ENCODE peak calls at places on chromosome 10, in four cellular contexts. One of them, this sample, is unnamed.

GRCh38 chr10:43203491-43204393 is 63.1 kb downstream of the RASGEF1A start:
- DNase-seq in NCI-H1417: no peak
- DNase-seq in Peyer's patch: peak; percentile 10
- DNase-seq in choroid plexus epithelial cell: no peak
- DNase-seq in this sample: peak; percentile 43

GRCh38 chr10:8060010-8060703 is 5.7 kb downstream of the GATA3 start:
- DNase-seq in NCI-H1417: no peak
- DNase-seq in Peyer's patch: peak; percentile 59
- DNase-seq in choroid plexus epithelial cell: no peak
- DNase-seq in this sample: no peak

GRCh38 chr10:16545126-16545736 is 23.6 kb upstream of the C1QL3 start:
- DNase-seq in NCI-H1417: peak; percentile 21
- DNase-seq in Peyer's patch: no peak
- DNase-seq in choroid plexus epithelial cell: peak; percentile 73
- DNase-seq in this sample: no peak

GRCh38 chr10:73828166-73828565 is 16.8 kb upstream of the NDST2 start:
- DNase-seq in NCI-H1417: no peak
- DNase-seq in Peyer's patch: no peak
- DNase-seq in choroid plexus epithelial cell: no peak
- DNase-seq in this sample: no peak

GRCh38 chr10:45155784-45156183 is 155.1 kb downstream of the ZNF22 start:
- DNase-seq in NCI-H1417: no peak
- DNase-seq in Peyer's patch: no peak
- DNase-seq in choroid plexus epithelial cell: no peak
- DNase-seq in this sample: no peak

GRCh38 chr10:131015271-131015670 is 296.2 kb downstream of the TCERG1L start:
- DNase-seq in NCI-H1417: no peak
- DNase-seq in Peyer's patch: no peak
- DNase-seq in choroid plexus epithelial cell: no peak
- DNase-seq in this sample: no peak

GRCh38 chr10:70174058-70174741 is 3.9 kb upstream of the SAR1A start:
- DNase-seq in NCI-H1417: peak; percentile 1
- DNase-seq in Peyer's patch: peak; percentile 31
- DNase-seq in choroid plexus epithelial cell: no peak
- DNase-seq in this sample: no peak

GRCh38 chr10:11345224-11346054 is 266.0 kb downstream of the USP6NL start:
- DNase-seq in NCI-H1417: peak; percentile 6
- DNase-seq in Peyer's patch: peak; percentile 12
- DNase-seq in choroid plexus epithelial cell: peak; percentile 12
- DNase-seq in this sample: no peak

GRCh38 chr10:132264966-132265877 is 42.5 kb downstream of the STK32C start:
- DNase-seq in NCI-H1417: peak; percentile 80
- DNase-seq in Peyer's patch: no peak
- DNase-seq in choroid plexus epithelial cell: peak; percentile 15
- DNase-seq in this sample: no peak

GRCh38 chr10:75776738-75777504 is 345.5 kb downstream of the LRMDA start:
- DNase-seq in NCI-H1417: peak; percentile 79
- DNase-seq in Peyer's patch: no peak
- DNase-seq in choroid plexus epithelial cell: no peak
- DNase-seq in this sample: no peak

GRCh38 chr10:61847087-61847486 is 54.4 kb upstream of the ARID5B start:
- DNase-seq in NCI-H1417: no peak
- DNase-seq in Peyer's patch: no peak
- DNase-seq in choroid plexus epithelial cell: no peak
- DNase-seq in this sample: no peak

GRCh38 chr10:6228010-6228511 is 25.3 kb downstream of the PFKFB3 start:
- DNase-seq in NCI-H1417: no peak
- DNase-seq in Peyer's patch: no peak
- DNase-seq in choroid plexus epithelial cell: peak; percentile 76
- DNase-seq in this sample: no peak

GRCh38 chr10:11901454-11902431 is 78.6 kb downstream of the PROSER2 start:
- DNase-seq in NCI-H1417: no peak
- DNase-seq in Peyer's patch: no peak
- DNase-seq in choroid plexus epithelial cell: peak; percentile 54
- DNase-seq in this sample: peak; percentile 90

GRCh38 chr10:20276127-20276979 is 460.1 kb downstream of the PLXDC2 start:
- DNase-seq in NCI-H1417: peak; percentile 93
- DNase-seq in Peyer's patch: no peak
- DNase-seq in choroid plexus epithelial cell: peak; percentile 3
- DNase-seq in this sample: no peak

GRCh38 chr10:474406-474805 is 215.1 kb downstream of the DIP2C start:
- DNase-seq in NCI-H1417: no peak
- DNase-seq in Peyer's patch: no peak
- DNase-seq in choroid plexus epithelial cell: no peak
- DNase-seq in this sample: no peak

GRCh38 chr10:33277135-33277536 is 57.3 kb downstream of the NRP1 start:
- DNase-seq in NCI-H1417: no peak
- DNase-seq in Peyer's patch: no peak
- DNase-seq in choroid plexus epithelial cell: peak; percentile 38
- DNase-seq in this sample: no peak

GRCh38 chr10:100534726-100535125 is 1.0 kb upstream of the HIF1AN start:
- DNase-seq in NCI-H1417: peak; percentile 14
- DNase-seq in Peyer's patch: no peak
- DNase-seq in choroid plexus epithelial cell: no peak
- DNase-seq in this sample: no peak

GRCh38 chr10:99172130-99172738 is 63.4 kb downstream of the HPSE2 start:
- DNase-seq in NCI-H1417: peak; percentile 47
- DNase-seq in Peyer's patch: no peak
- DNase-seq in choroid plexus epithelial cell: peak; percentile 14
- DNase-seq in this sample: no peak

GRCh38 chr10:86364551-86365345 is 1.8 kb downstream of the GRID1 start:
- DNase-seq in NCI-H1417: no peak
- DNase-seq in Peyer's patch: no peak
- DNase-seq in choroid plexus epithelial cell: no peak
- DNase-seq in this sample: no peak

GRCh38 chr10:114313866-114314265 is 74.8 kb downstream of the VWA2 start:
- DNase-seq in NCI-H1417: no peak
- DNase-seq in Peyer's patch: no peak
- DNase-seq in choroid plexus epithelial cell: no peak
- DNase-seq in this sample: no peak

GRCh38 chr10:50992972-50993766 is 81.1 kb upstream of the PRKG1 start:
- DNase-seq in NCI-H1417: peak; percentile 7
- DNase-seq in Peyer's patch: no peak
- DNase-seq in choroid plexus epithelial cell: peak; percentile 80
- DNase-seq in this sample: no peak

GRCh38 chr10:89535185-89536012 is at the start of gene SLC16A12:
- DNase-seq in NCI-H1417: peak; percentile 27
- DNase-seq in Peyer's patch: no peak
- DNase-seq in choroid plexus epithelial cell: peak; percentile 63
- DNase-seq in this sample: no peak

GRCh38 chr10:44883581-44884331 is 27.4 kb upstream of the TMEM72 start:
- DNase-seq in NCI-H1417: no peak
- DNase-seq in Peyer's patch: no peak
- DNase-seq in choroid plexus epithelial cell: no peak
- DNase-seq in this sample: no peak

GRCh38 chr10:115826391-115826790 is 446.6 kb downstream of the GFRA1 start:
- DNase-seq in NCI-H1417: no peak
- DNase-seq in Peyer's patch: no peak
- DNase-seq in choroid plexus epithelial cell: no peak
- DNase-seq in this sample: no peak

GRCh38 chr10:15433850-15434537 is 62.9 kb upstream of the FAM171A1 start:
- DNase-seq in NCI-H1417: peak; percentile 71
- DNase-seq in Peyer's patch: no peak
- DNase-seq in choroid plexus epithelial cell: peak; percentile 77
- DNase-seq in this sample: no peak

GRCh38 chr10:119161680-119162079 is 3.8 kb downstream of the SFXN4 start:
- DNase-seq in NCI-H1417: no peak
- DNase-seq in Peyer's patch: no peak
- DNase-seq in choroid plexus epithelial cell: no peak
- DNase-seq in this sample: no peak

GRCh38 chr10:70191906-70192305 is 21.6 kb upstream of the SAR1A start:
- DNase-seq in NCI-H1417: no peak
- DNase-seq in Peyer's patch: no peak
- DNase-seq in choroid plexus epithelial cell: peak; percentile 95
- DNase-seq in this sample: no peak

GRCh38 chr10:132186488-132187413 is at the start of gene DPYSL4:
- DNase-seq in NCI-H1417: peak; percentile 65
- DNase-seq in Peyer's patch: no peak
- DNase-seq in choroid plexus epithelial cell: no peak
- DNase-seq in this sample: no peak

GRCh38 chr10:88687853-88688467 is 18.1 kb upstream of the LIPK start:
- DNase-seq in NCI-H1417: peak; percentile 37
- DNase-seq in Peyer's patch: no peak
- DNase-seq in choroid plexus epithelial cell: peak; percentile 61
- DNase-seq in this sample: no peak

GRCh38 chr10:29643785-29644501 is 9.2 kb upstream of the SVIL start:
- DNase-seq in NCI-H1417: no peak
- DNase-seq in Peyer's patch: no peak
- DNase-seq in choroid plexus epithelial cell: peak; percentile 42
- DNase-seq in this sample: no peak

GRCh38 chr10:21402606-21403083 is 122.8 kb downstream of the SKIDA1 start:
- DNase-seq in NCI-H1417: no peak
- DNase-seq in Peyer's patch: no peak
- DNase-seq in choroid plexus epithelial cell: peak; percentile 81
- DNase-seq in this sample: no peak

GRCh38 chr10:113961261-113961938 is 82.3 kb upstream of the ADRB1 start:
- DNase-seq in NCI-H1417: peak; percentile 59
- DNase-seq in Peyer's patch: peak; percentile 56
- DNase-seq in choroid plexus epithelial cell: no peak
- DNase-seq in this sample: no peak

GRCh38 chr10:70985824-70986336 is 97.5 kb upstream of the PCBD1 start:
- DNase-seq in NCI-H1417: peak; percentile 91
- DNase-seq in Peyer's patch: no peak
- DNase-seq in choroid plexus epithelial cell: no peak
- DNase-seq in this sample: no peak

GRCh38 chr10:29627201-29628105 is 7.3 kb downstream of the SVIL start:
- DNase-seq in NCI-H1417: peak; percentile 51
- DNase-seq in Peyer's patch: no peak
- DNase-seq in choroid plexus epithelial cell: peak; percentile 76
- DNase-seq in this sample: no peak

GRCh38 chr10:30781571-30782542 is 152.3 kb upstream of the LYZL2 start:
- DNase-seq in NCI-H1417: no peak
- DNase-seq in Peyer's patch: no peak
- DNase-seq in choroid plexus epithelial cell: no peak
- DNase-seq in this sample: no peak

GRCh38 chr10:126836009-126836408 is 69.2 kb upstream of the DOCK1 start:
- DNase-seq in NCI-H1417: no peak
- DNase-seq in Peyer's patch: no peak
- DNase-seq in choroid plexus epithelial cell: no peak
- DNase-seq in this sample: no peak

GRCh38 chr10:133327651-133328357 is 8.9 kb downstream of the CALY start:
- DNase-seq in NCI-H1417: peak; percentile 21
- DNase-seq in Peyer's patch: no peak
- DNase-seq in choroid plexus epithelial cell: no peak
- DNase-seq in this sample: no peak

GRCh38 chr10:116691079-116691398 is 51.3 kb downstream of the HSPA12A start:
- DNase-seq in NCI-H1417: no peak
- DNase-seq in Peyer's patch: no peak
- DNase-seq in choroid plexus epithelial cell: no peak
- DNase-seq in this sample: no peak

GRCh38 chr10:110944997-110945396 is 25.6 kb downstream of the SHOC2 start:
- DNase-seq in NCI-H1417: no peak
- DNase-seq in Peyer's patch: no peak
- DNase-seq in choroid plexus epithelial cell: peak; percentile 80
- DNase-seq in this sample: no peak

GRCh38 chr10:71125749-71126107 is 86.6 kb upstream of the UNC5B start:
- DNase-seq in NCI-H1417: no peak
- DNase-seq in Peyer's patch: no peak
- DNase-seq in choroid plexus epithelial cell: no peak
- DNase-seq in this sample: peak; percentile 22